ENCODE peak calls at places on chromosomes 6 and 20, in four cellular contexts. One of them, this sample, is unnamed.

GRCh38 chr6:159943101-159943632 is 25.7 kb upstream of the IGF2R start:
- DNase-seq in H1: no peak
- DNase-seq in K562: no peak
- DNase-seq in HepG2: peak; percentile 35
- DNase-seq in this sample: no peak

GRCh38 chr20:63937596-63937995 is 18.6 kb downstream of the UCKL1 start:
- DNase-seq in H1: no peak
- DNase-seq in K562: no peak
- DNase-seq in HepG2: no peak
- DNase-seq in this sample: no peak

GRCh38 chr6:52284131-52284459 is 447 bp downstream of the MCM3 start:
- DNase-seq in H1: peak; percentile 84
- DNase-seq in K562: peak; percentile 82
- DNase-seq in HepG2: peak; percentile 67
- DNase-seq in this sample: no peak

GRCh38 chr6:89073014-89073620 is 7.4 kb upstream of the PNRC1 start:
- DNase-seq in H1: no peak
- DNase-seq in K562: peak; percentile 78
- DNase-seq in HepG2: peak; percentile 57
- DNase-seq in this sample: no peak

GRCh38 chr6:89895273-89895874 is 1.1 kb downstream of the GJA10 start:
- DNase-seq in H1: peak; percentile 76
- DNase-seq in K562: peak; percentile 56
- DNase-seq in HepG2: peak; percentile 12
- DNase-seq in this sample: no peak

GRCh38 chr6:70669133-70669532 is 1.4 kb downstream of the SMAP1 start:
- DNase-seq in H1: no peak
- DNase-seq in K562: no peak
- DNase-seq in HepG2: peak; percentile 13
- DNase-seq in this sample: no peak

GRCh38 chr20:18180815-18181214 is 43.2 kb downstream of the KAT14 start:
- DNase-seq in H1: no peak
- DNase-seq in K562: no peak
- DNase-seq in HepG2: no peak
- DNase-seq in this sample: no peak

GRCh38 chr20:6299451-6299850 is 176.6 kb upstream of the FERMT1 start:
- DNase-seq in H1: no peak
- DNase-seq in K562: no peak
- DNase-seq in HepG2: no peak
- DNase-seq in this sample: no peak

GRCh38 chr6:40710626-40711354 is 123.6 kb upstream of the LRFN2 start:
- DNase-seq in H1: no peak
- DNase-seq in K562: no peak
- DNase-seq in HepG2: no peak
- DNase-seq in this sample: peak; percentile 15

GRCh38 chr20:39021748-39022147 is 59.6 kb downstream of the DHX35 start:
- DNase-seq in H1: no peak
- DNase-seq in K562: no peak
- DNase-seq in HepG2: no peak
- DNase-seq in this sample: peak; percentile 58

GRCh38 chr6:83844170-83844569 is 9.0 kb upstream of the RIPPLY2 start:
- DNase-seq in H1: no peak
- DNase-seq in K562: no peak
- DNase-seq in HepG2: no peak
- DNase-seq in this sample: no peak

GRCh38 chr20:4999788-5000187 is 1.5 kb downstream of the SLC23A2 start:
- DNase-seq in H1: no peak
- DNase-seq in K562: no peak
- DNase-seq in HepG2: no peak
- DNase-seq in this sample: no peak

GRCh38 chr6:225121-225721 is 67.1 kb upstream of the DUSP22 start:
- DNase-seq in H1: no peak
- DNase-seq in K562: no peak
- DNase-seq in HepG2: no peak
- DNase-seq in this sample: peak; percentile 72

GRCh38 chr6:143000771-143001170 is 55.8 kb upstream of the HIVEP2 start:
- DNase-seq in H1: no peak
- DNase-seq in K562: no peak
- DNase-seq in HepG2: no peak
- DNase-seq in this sample: no peak

GRCh38 chr6:46998436-46999017 is 43.6 kb downstream of the ADGRF1 start:
- DNase-seq in H1: no peak
- DNase-seq in K562: no peak
- DNase-seq in HepG2: no peak
- DNase-seq in this sample: no peak

GRCh38 chr6:33091957-33092356 is 16.2 kb downstream of the HLA-DPB1 start:
- DNase-seq in H1: peak; percentile 91
- DNase-seq in K562: peak; percentile 50
- DNase-seq in HepG2: peak; percentile 30
- DNase-seq in this sample: no peak

GRCh38 chr6:31659649-31660223 is 842 bp downstream of the C6orf47 start:
- DNase-seq in H1: no peak
- DNase-seq in K562: peak; percentile 69
- DNase-seq in HepG2: no peak
- DNase-seq in this sample: no peak

GRCh38 chr6:19417713-19418112 is 419.5 kb upstream of the ID4 start:
- DNase-seq in H1: no peak
- DNase-seq in K562: no peak
- DNase-seq in HepG2: no peak
- DNase-seq in this sample: no peak

GRCh38 chr20:3283222-3283820 is 44.3 kb upstream of the SLC4A11 start:
- DNase-seq in H1: no peak
- DNase-seq in K562: no peak
- DNase-seq in HepG2: no peak
- DNase-seq in this sample: no peak

GRCh38 chr20:38113401-38114325 is 51.4 kb downstream of the TGM2 start:
- DNase-seq in H1: peak; percentile 79
- DNase-seq in K562: peak; percentile 96
- DNase-seq in HepG2: peak; percentile 78
- DNase-seq in this sample: no peak

GRCh38 chr6:118574051-118574865 is 26.2 kb downstream of the PLN start:
- DNase-seq in H1: no peak
- DNase-seq in K562: no peak
- DNase-seq in HepG2: no peak
- DNase-seq in this sample: no peak

GRCh38 chr6:32115623-32116022 is 6.5 kb upstream of the TNXB start:
- DNase-seq in H1: no peak
- DNase-seq in K562: no peak
- DNase-seq in HepG2: no peak
- DNase-seq in this sample: no peak

GRCh38 chr6:24648276-24648675 is 2.3 kb upstream of the KIAA0319 start:
- DNase-seq in H1: no peak
- DNase-seq in K562: no peak
- DNase-seq in HepG2: no peak
- DNase-seq in this sample: no peak

GRCh38 chr20:44041001-44041400 is 126.3 kb downstream of the TOX2 start:
- DNase-seq in H1: peak; percentile 39
- DNase-seq in K562: no peak
- DNase-seq in HepG2: no peak
- DNase-seq in this sample: no peak

GRCh38 chr6:125124250-125124777 is 29.3 kb upstream of the TPD52L1 start:
- DNase-seq in H1: no peak
- DNase-seq in K562: peak; percentile 54
- DNase-seq in HepG2: peak; percentile 17
- DNase-seq in this sample: no peak

GRCh38 chr6:100283288-100283687 is 181.4 kb downstream of the SIM1 start:
- DNase-seq in H1: no peak
- DNase-seq in K562: peak; percentile 34
- DNase-seq in HepG2: no peak
- DNase-seq in this sample: no peak

GRCh38 chr20:362271-363254 is 15.7 kb downstream of the NRSN2 start:
- DNase-seq in H1: no peak
- DNase-seq in K562: peak; percentile 69
- DNase-seq in HepG2: peak; percentile 99
- DNase-seq in this sample: no peak

GRCh38 chr6:138215071-138215470 is 3.2 kb downstream of the PBOV1 start:
- DNase-seq in H1: no peak
- DNase-seq in K562: no peak
- DNase-seq in HepG2: no peak
- DNase-seq in this sample: no peak
- TF ChIP-seq BRCA1 in H1: no peak
- TF ChIP-seq BRCA1 in K562: no peak
- TF ChIP-seq BRCA1 in HepG2: no peak
- TF ChIP-seq BRCA1 in this sample: no peak

GRCh38 chr6:157548635-157549467 is 167.9 kb downstream of the ZDHHC14 start:
- DNase-seq in H1: no peak
- DNase-seq in K562: no peak
- DNase-seq in HepG2: no peak
- DNase-seq in this sample: no peak

GRCh38 chr6:157549468-157549745 is 168.4 kb downstream of the ZDHHC14 start:
- DNase-seq in H1: no peak
- DNase-seq in K562: no peak
- DNase-seq in HepG2: no peak
- DNase-seq in this sample: no peak

GRCh38 chr6:157551041-157551832 is 170.2 kb downstream of the ZDHHC14 start:
- DNase-seq in H1: peak; percentile 45
- DNase-seq in K562: no peak
- DNase-seq in HepG2: no peak
- DNase-seq in this sample: no peak

GRCh38 chr6:157552171-157552747 is 171.3 kb downstream of the ZDHHC14 start:
- DNase-seq in H1: peak; percentile 80
- DNase-seq in K562: no peak
- DNase-seq in HepG2: no peak
- DNase-seq in this sample: no peak

DNA sequence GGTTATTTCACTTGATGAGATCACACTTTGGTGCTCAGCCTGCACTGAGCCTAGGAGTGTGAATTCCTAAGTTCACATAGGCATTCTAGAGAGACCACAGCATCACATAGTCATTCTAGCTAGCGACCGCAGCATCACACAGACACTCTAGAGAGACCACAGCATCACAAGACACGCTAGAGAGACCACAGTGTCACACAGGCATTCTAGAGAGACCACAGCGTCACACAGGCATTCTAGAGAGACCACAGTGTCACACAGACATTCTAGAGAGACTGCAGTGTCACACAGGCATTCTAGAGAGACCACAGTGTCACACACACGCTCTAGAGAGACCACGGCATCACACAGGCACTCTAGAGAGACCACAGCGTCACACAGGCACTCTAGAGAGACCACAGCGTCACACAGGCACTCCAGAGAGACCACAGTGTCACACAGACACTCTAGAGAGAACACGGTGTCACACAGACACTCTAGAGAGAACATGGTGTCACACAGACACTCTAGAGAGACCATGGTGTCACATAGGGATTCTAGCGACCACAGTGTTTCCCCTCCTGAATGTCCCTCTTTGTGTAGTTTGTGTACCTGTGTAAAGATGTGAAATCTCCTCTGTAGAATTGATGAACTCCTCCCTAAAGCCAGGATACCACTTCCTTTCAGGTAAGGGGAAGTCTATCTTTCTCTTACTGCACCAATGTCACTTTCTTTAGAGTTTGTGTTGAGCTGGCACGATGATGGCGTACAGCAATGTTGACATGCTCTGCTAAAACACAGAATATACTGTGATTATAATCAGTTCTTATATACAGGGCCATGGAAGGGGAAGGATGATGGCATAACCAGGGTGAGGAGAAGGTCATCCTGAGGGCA is 169.4 kb downstream of the ZDHHC14 start:
- DNase-seq in H1: no peak
- DNase-seq in K562: no peak
- DNase-seq in HepG2: no peak
- DNase-seq in this sample: no peak
- TF ChIP-seq BRCA1 in H1: no peak
- TF ChIP-seq BRCA1 in K562: no peak
- TF ChIP-seq BRCA1 in HepG2: no peak
- TF ChIP-seq BRCA1 in this sample: no peak

GRCh38 chr6:21596379-21597242 is 3.1 kb downstream of the SOX4 start:
- DNase-seq in H1: peak; percentile 74
- DNase-seq in K562: no peak
- DNase-seq in HepG2: no peak
- DNase-seq in this sample: no peak
- TF ChIP-seq BRCA1 in H1: no peak
- TF ChIP-seq BRCA1 in K562: no peak
- TF ChIP-seq BRCA1 in HepG2: no peak
- TF ChIP-seq BRCA1 in this sample: no peak

GRCh38 chr20:53576586-53577318 is 16.9 kb downstream of the ZNF217 start:
- DNase-seq in H1: no peak
- DNase-seq in K562: no peak
- DNase-seq in HepG2: no peak
- DNase-seq in this sample: no peak

GRCh38 chr20:53580376-53581111 is 13.1 kb downstream of the ZNF217 start:
- DNase-seq in H1: no peak
- DNase-seq in K562: no peak
- DNase-seq in HepG2: no peak
- DNase-seq in this sample: no peak

GRCh38 chr20:53579266-53579580 is 14.4 kb downstream of the ZNF217 start:
- DNase-seq in H1: no peak
- DNase-seq in K562: no peak
- DNase-seq in HepG2: no peak
- DNase-seq in this sample: no peak

GRCh38 chr20:53579581-53580375 is 13.9 kb downstream of the ZNF217 start:
- DNase-seq in H1: no peak
- DNase-seq in K562: peak; percentile 37
- DNase-seq in HepG2: peak; percentile 99
- DNase-seq in this sample: no peak

DNA sequence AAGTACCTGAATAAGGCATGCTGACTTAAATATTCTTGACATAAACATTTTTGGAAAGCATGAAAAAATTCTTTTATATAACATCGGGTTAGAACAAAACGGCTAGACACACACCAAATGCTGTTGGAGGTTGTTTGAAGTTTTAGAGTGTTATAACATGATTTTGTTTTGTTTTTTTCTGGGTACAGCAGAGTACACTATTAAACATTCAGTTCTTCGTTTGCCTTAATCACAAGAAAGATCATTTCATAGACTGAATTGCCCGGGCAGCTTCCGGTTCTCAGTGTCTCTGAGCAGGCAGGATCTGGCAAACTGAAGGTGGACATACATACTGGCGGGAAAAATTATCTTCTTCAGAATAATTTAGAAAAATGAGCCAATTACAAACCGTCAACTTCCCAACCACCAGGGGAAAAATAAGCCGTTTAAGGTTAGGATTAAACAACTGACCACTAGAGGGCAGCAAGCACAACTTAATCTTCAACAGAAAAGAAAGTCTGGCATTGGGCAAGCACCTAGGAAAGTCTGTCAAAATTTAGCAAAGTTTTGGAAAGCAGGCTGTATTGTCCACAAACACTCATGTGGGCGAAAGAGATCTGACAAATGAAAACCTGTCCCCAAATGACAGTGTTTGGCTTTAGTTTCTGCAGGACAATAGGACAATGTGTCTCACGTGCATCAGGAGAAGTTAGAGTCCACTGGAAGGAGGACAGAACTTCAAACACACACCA is 15.0 kb downstream of the ZNF217 start:
- DNase-seq in H1: no peak
- DNase-seq in K562: peak; percentile 91
- DNase-seq in HepG2: peak; percentile 94
- DNase-seq in this sample: peak; percentile 76
- TF ChIP-seq BRCA1 in H1: no peak
- TF ChIP-seq BRCA1 in K562: no peak
- TF ChIP-seq BRCA1 in HepG2: no peak
- TF ChIP-seq BRCA1 in this sample: no peak

GRCh38 chr20:46959081-46959692 is 64.5 kb downstream of the EYA2 start:
- DNase-seq in H1: no peak
- DNase-seq in K562: no peak
- DNase-seq in HepG2: peak; percentile 59
- DNase-seq in this sample: no peak
- TF ChIP-seq BRCA1 in H1: no peak
- TF ChIP-seq BRCA1 in K562: no peak
- TF ChIP-seq BRCA1 in HepG2: no peak
- TF ChIP-seq BRCA1 in this sample: no peak

GRCh38 chr6:163946437-163946836 is 531.9 kb downstream of the QKI start:
- DNase-seq in H1: peak; percentile 22
- DNase-seq in K562: no peak
- DNase-seq in HepG2: no peak
- DNase-seq in this sample: no peak
- TF ChIP-seq BRCA1 in H1: no peak
- TF ChIP-seq BRCA1 in K562: no peak
- TF ChIP-seq BRCA1 in HepG2: no peak
- TF ChIP-seq BRCA1 in this sample: no peak